ENCODE peak calls at places on chromosomes 3 and 15, in five cellular contexts. One of them, this sample, is unnamed.
A peak's percentile ranks its signal among the peaks of the same experiment; 100 is the strongest.

GRCh38 chr15:71451080-71451479 is 335.8 kb downstream of the THSD4 start:
- DNase-seq in BE2C: no peak
- DNase-seq in uterus: no peak
- DNase-seq in foreskin fibroblast: no peak
- DNase-seq in fibroblast of mammary gland: no peak
- DNase-seq in this sample: no peak

GRCh38 chr3:50268703-50269451 is at the start of gene SEMA3B:
- DNase-seq in fibroblast of mammary gland: no peak
- DNase-seq in foreskin fibroblast: peak; percentile 73
- DNase-seq in uterus: peak; percentile 64
- DNase-seq in BE2C: no peak
- DNase-seq in this sample: peak; percentile 74

GRCh38 chr3:13244695-13245449 is 171.6 kb upstream of the IQSEC1 start:
- DNase-seq in foreskin fibroblast: no peak
- DNase-seq in fibroblast of mammary gland: peak; percentile 11
- DNase-seq in BE2C: no peak
- DNase-seq in uterus: no peak
- DNase-seq in this sample: peak; percentile 94

GRCh38 chr15:100780208-100780800 is 99.3 kb upstream of the ALDH1A3 start:
- DNase-seq in BE2C: no peak
- DNase-seq in foreskin fibroblast: no peak
- DNase-seq in fibroblast of mammary gland: no peak
- DNase-seq in uterus: no peak
- DNase-seq in this sample: no peak

GRCh38 chr15:52788099-52788986 is 1.8 kb downstream of the ONECUT1 start:
- DNase-seq in uterus: no peak
- DNase-seq in fibroblast of mammary gland: no peak
- DNase-seq in foreskin fibroblast: no peak
- DNase-seq in BE2C: no peak
- DNase-seq in this sample: no peak

GRCh38 chr3:114685053-114685630 is 391.3 kb downstream of the TIGIT start:
- DNase-seq in BE2C: no peak
- DNase-seq in uterus: no peak
- DNase-seq in foreskin fibroblast: no peak
- DNase-seq in fibroblast of mammary gland: no peak
- DNase-seq in this sample: no peak

GRCh38 chr15:82313446-82313845 is 35.8 kb downstream of the GOLGA6L10 start:
- DNase-seq in BE2C: no peak
- DNase-seq in foreskin fibroblast: no peak
- DNase-seq in uterus: no peak
- DNase-seq in fibroblast of mammary gland: no peak
- DNase-seq in this sample: no peak

GRCh38 chr3:192850501-192850981 is 67.1 kb downstream of the MB21D2 start:
- DNase-seq in fibroblast of mammary gland: peak; percentile 83
- DNase-seq in foreskin fibroblast: peak; percentile 53
- DNase-seq in uterus: no peak
- DNase-seq in BE2C: no peak
- DNase-seq in this sample: peak; percentile 96

DNA sequence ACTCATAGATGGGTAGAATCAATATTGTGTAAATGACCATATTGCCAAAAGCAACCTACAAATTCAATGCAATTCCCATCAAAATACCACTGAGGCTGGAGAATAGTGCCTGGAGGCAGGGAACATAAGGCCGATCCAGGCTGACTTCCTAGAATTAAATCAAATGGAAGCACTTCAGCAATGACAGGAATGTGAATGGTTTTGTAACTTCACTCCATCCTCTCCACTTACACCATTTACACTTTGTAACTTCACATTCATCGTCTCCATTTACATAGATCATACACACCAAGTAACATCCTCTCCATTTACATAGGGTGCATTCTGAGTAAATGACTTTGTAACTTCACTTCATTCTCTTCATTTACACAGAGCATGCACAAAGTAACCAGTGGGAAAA is 11.6 kb downstream of the STRIT1 start:
- DNase-seq in fibroblast of mammary gland: peak; percentile 10
- DNase-seq in foreskin fibroblast: peak; percentile 10
- DNase-seq in uterus: no peak
- DNase-seq in BE2C: no peak
- DNase-seq in this sample: no peak
- H3K4me3 ChIP-seq in fibroblast of mammary gland: no peak overlapping the region
- H3K4me3 ChIP-seq in foreskin fibroblast: no peak overlapping the region
- H3K4me3 ChIP-seq in uterus: no peak overlapping the region
- H3K4me3 ChIP-seq in BE2C: no peak overlapping the region
- H3K4me3 ChIP-seq in this sample: no peak overlapping the region

GRCh38 chr15:58839485-58839884 is 68.4 kb downstream of the MINDY2 start:
- DNase-seq in BE2C: no peak
- DNase-seq in foreskin fibroblast: no peak
- DNase-seq in fibroblast of mammary gland: peak; percentile 31
- DNase-seq in uterus: no peak
- DNase-seq in this sample: peak; percentile 15
- TF ChIP-seq CTCF in BE2C: peak; percentile 29
- TF ChIP-seq CTCF in foreskin fibroblast: peak; percentile 20
- TF ChIP-seq CTCF in fibroblast of mammary gland: peak; percentile 44
- TF ChIP-seq CTCF in uterus: no peak
- TF ChIP-seq CTCF in this sample: peak; percentile 32

GRCh38 chr3:159732172-159733111 is 256.2 kb upstream of the IL12A start:
- DNase-seq in BE2C: no peak
- DNase-seq in fibroblast of mammary gland: peak; percentile 61
- DNase-seq in foreskin fibroblast: peak; percentile 66
- DNase-seq in uterus: no peak
- DNase-seq in this sample: peak; percentile 71
- H3K4me3 ChIP-seq in BE2C: no peak overlapping the region
- H3K4me3 ChIP-seq in fibroblast of mammary gland: no peak overlapping the region
- H3K4me3 ChIP-seq in foreskin fibroblast: peak overlapping the region; percentile 23
- H3K4me3 ChIP-seq in uterus: no peak overlapping the region
- H3K4me3 ChIP-seq in this sample: no peak overlapping the region

DNA sequence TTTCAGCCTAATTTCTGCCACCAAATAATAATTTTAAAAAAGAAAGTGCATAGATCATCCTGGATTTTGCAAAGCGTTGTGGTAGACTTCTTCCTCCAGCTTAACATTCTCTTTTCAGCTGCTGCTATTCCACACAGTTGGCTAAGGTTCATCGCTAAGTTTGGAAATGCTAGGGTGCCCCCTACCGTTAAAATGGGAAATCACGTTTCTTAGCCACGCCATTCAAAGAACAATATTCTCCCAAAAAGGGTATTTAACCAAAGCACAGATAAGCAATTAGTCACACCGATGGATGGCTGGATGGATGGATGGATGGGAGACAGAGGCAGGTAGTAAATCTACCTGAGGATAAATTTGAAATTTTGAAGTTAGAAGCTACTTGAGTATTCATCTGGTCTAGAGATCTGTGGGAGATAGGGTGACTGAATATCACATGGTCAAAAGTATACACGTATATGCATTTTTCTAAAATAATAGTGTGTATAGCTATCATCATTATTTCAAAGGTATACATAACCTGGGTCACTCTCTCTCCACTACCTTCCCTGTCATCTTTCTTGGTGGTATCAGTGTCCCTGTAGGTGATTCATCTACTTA is 67.2 kb downstream of the EFHB start:
- DNase-seq in uterus: no peak
- DNase-seq in foreskin fibroblast: peak; percentile 34
- DNase-seq in BE2C: peak; percentile 24
- DNase-seq in fibroblast of mammary gland: peak; percentile 58
- DNase-seq in this sample: peak; percentile 61
- TF ChIP-seq CTCF in uterus: peak; percentile 67
- TF ChIP-seq CTCF in foreskin fibroblast: peak; percentile 68
- TF ChIP-seq CTCF in BE2C: peak; percentile 69
- TF ChIP-seq CTCF in fibroblast of mammary gland: peak; percentile 79
- TF ChIP-seq CTCF in this sample: peak; percentile 70

DNA sequence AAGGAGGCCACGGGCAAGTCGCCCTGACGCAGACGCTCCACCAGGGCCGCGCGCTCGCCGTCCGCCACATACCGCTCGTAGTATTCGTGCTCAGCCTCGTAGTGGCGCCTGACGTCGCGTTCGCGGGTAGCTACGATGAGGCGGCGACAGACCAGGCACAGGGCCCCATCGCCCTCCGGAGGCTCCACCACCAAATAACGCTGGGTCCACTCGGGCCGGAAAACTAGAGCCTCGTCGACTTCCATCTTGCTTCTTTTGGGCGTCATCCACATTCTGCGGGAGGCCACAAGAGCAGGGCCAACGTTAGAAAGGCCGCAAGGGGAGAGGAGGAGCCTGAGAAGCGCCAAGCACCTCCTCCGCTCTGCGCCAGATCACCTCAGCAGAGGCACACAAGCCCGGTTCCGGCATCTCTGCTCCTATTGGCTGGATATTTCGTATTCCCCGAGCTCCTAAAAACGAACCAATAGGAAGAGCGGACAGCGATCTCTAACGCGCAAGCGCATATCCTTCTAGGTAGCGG is at the start of gene EPM2AIP1:
- DNase-seq in BE2C: peak; percentile 93
- DNase-seq in uterus: no peak
- DNase-seq in fibroblast of mammary gland: no peak
- DNase-seq in foreskin fibroblast: no peak
- DNase-seq in this sample: no peak
- H3K4me3 ChIP-seq in BE2C: peak within 1 kb of the TSS; percentile 95
- H3K4me3 ChIP-seq in uterus: peak within 1 kb of the TSS; percentile 78
- H3K4me3 ChIP-seq in fibroblast of mammary gland: peak within 1 kb of the TSS; percentile 79
- H3K4me3 ChIP-seq in foreskin fibroblast: peak within 1 kb of the TSS; percentile 95
- H3K4me3 ChIP-seq in this sample: peak within 1 kb of the TSS; percentile 55

DNA sequence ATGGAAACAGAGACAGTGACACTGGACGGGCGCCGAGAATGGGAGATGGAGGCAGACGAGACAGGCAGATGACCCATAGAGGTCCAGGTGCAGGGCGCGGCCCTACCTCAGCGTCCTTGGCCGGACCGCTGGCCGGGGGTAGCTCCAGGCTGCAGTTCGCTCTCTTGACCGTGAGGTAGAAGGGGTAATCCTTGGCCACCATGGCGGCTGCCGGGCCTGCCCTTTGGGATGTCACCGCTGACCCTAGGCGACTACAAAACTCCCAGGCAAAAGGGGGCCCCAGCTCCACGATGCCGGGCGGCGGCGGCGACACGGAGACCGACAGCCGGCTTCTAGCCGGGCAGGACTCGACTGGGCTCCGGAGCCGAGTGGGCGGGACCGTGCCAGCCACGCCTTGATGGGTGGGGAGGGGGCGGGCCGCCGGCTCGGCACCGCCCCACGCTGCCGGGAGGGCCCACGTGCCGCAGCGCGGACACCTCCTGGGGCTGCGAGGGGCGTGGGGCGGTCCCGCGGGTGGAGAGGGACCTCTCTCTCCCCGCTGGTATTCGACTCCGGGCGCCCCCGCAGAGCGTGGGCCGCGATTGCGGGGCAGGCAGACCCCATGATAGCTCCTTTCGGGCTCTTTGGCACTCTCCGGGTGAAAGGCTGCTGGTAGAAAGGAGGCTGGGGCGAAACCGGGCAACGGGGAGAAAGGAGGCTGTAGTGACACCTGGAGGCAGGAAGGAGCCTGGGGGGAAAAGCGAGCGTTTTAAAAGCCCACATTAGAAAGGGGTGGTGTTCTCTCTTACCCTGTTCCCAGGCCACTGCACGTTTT is at the start of gene ARHGEF3:
- DNase-seq in fibroblast of mammary gland: peak; percentile 60
- DNase-seq in foreskin fibroblast: peak; percentile 58
- DNase-seq in BE2C: peak; percentile 82
- DNase-seq in uterus: peak; percentile 87
- DNase-seq in this sample: peak; percentile 69
- TF ChIP-seq CTCF in fibroblast of mammary gland: peak; percentile 56
- TF ChIP-seq CTCF in foreskin fibroblast: peak; percentile 44
- TF ChIP-seq CTCF in BE2C: peak; percentile 46
- TF ChIP-seq CTCF in uterus: peak; percentile 45
- TF ChIP-seq CTCF in this sample: peak; percentile 70

DNA sequence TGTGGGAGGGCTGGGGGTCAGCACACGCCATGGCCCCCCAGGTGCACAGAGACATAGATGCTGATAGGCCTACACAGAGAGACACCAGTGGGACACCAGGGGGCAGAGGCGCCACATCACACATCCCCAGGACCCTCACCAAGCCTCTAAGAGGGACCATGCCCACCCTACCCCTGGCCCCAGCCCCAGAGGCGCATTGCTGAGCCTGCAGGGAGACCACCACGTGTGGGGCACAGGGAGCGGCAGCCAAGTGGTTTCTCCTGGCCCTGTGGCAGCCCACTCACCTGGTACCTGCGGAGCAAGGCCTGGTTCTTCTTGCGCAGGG is 1.2 kb downstream of the CCDC9B start:
- DNase-seq in fibroblast of mammary gland: no peak
- DNase-seq in foreskin fibroblast: no peak
- DNase-seq in uterus: no peak
- DNase-seq in BE2C: peak; percentile 66
- DNase-seq in this sample: no peak
- H3K4me3 ChIP-seq in fibroblast of mammary gland: peak overlapping the region; percentile 35
- H3K4me3 ChIP-seq in foreskin fibroblast: peak overlapping the region; percentile 53
- H3K4me3 ChIP-seq in uterus: peak overlapping the region; percentile 41
- H3K4me3 ChIP-seq in BE2C: peak overlapping the region; percentile 46
- H3K4me3 ChIP-seq in this sample: peak overlapping the region; percentile 39